ENCODE peak calls at places on chromosome 17, in four cellular contexts. One of them, this sample, is unnamed.

GRCh38 chr17:13338421-13338820 is 263.3 kb downstream of the HS3ST3A1 start:
- DNase-seq in choroid plexus epithelial cell: no peak
- DNase-seq in effector memory CD4-positive, alpha-beta T cell: no peak
- DNase-seq in psoas muscle: no peak
- DNase-seq in this sample: no peak

GRCh38 chr17:58331815-58332719 is 3.5 kb upstream of the TSPOAP1 start:
- DNase-seq in choroid plexus epithelial cell: no peak
- DNase-seq in effector memory CD4-positive, alpha-beta T cell: peak; percentile 79
- DNase-seq in psoas muscle: peak; percentile 65
- DNase-seq in this sample: peak; percentile 95

GRCh38 chr17:7094661-7095064 is 14.6 kb upstream of the CLEC10A start:
- DNase-seq in choroid plexus epithelial cell: no peak
- DNase-seq in effector memory CD4-positive, alpha-beta T cell: no peak
- DNase-seq in psoas muscle: no peak
- DNase-seq in this sample: no peak

GRCh38 chr17:10196384-10196783 is 2.0 kb downstream of the GAS7 start:
- DNase-seq in choroid plexus epithelial cell: no peak
- DNase-seq in effector memory CD4-positive, alpha-beta T cell: no peak
- DNase-seq in psoas muscle: no peak
- DNase-seq in this sample: no peak

GRCh38 chr17:53818271-53818670 is 4.5 kb upstream of the KIF2B start:
- DNase-seq in choroid plexus epithelial cell: no peak
- DNase-seq in effector memory CD4-positive, alpha-beta T cell: no peak
- DNase-seq in psoas muscle: no peak
- DNase-seq in this sample: no peak

GRCh38 chr17:49003557-49004511 is 6.6 kb downstream of the IGF2BP1 start:
- DNase-seq in choroid plexus epithelial cell: peak; percentile 40
- DNase-seq in effector memory CD4-positive, alpha-beta T cell: no peak
- DNase-seq in psoas muscle: no peak
- DNase-seq in this sample: no peak

GRCh38 chr17:41551370-41551769 is 20.5 kb downstream of the KRT9 start:
- DNase-seq in choroid plexus epithelial cell: no peak
- DNase-seq in effector memory CD4-positive, alpha-beta T cell: no peak
- DNase-seq in psoas muscle: no peak
- DNase-seq in this sample: no peak

GRCh38 chr17:71023631-71024030 is 854.3 kb downstream of the KCNJ2 start:
- DNase-seq in choroid plexus epithelial cell: peak; percentile 42
- DNase-seq in effector memory CD4-positive, alpha-beta T cell: no peak
- DNase-seq in psoas muscle: no peak
- DNase-seq in this sample: no peak

GRCh38 chr17:79335456-79335855 is 260.8 kb downstream of the ENGASE start:
- DNase-seq in choroid plexus epithelial cell: no peak
- DNase-seq in effector memory CD4-positive, alpha-beta T cell: no peak
- DNase-seq in psoas muscle: no peak
- DNase-seq in this sample: no peak

GRCh38 chr17:71269201-71269600 is 851.6 kb upstream of the SOX9 start:
- DNase-seq in choroid plexus epithelial cell: no peak
- DNase-seq in effector memory CD4-positive, alpha-beta T cell: no peak
- DNase-seq in psoas muscle: no peak
- DNase-seq in this sample: no peak

GRCh38 chr17:27430882-27431491 is 25.3 kb upstream of the KSR1 start:
- DNase-seq in choroid plexus epithelial cell: peak; percentile 53
- DNase-seq in effector memory CD4-positive, alpha-beta T cell: no peak
- DNase-seq in psoas muscle: peak; percentile 31
- DNase-seq in this sample: no peak

GRCh38 chr17:36107660-36108059 is 4.0 kb downstream of the CCL4 start:
- DNase-seq in choroid plexus epithelial cell: no peak
- DNase-seq in effector memory CD4-positive, alpha-beta T cell: no peak
- DNase-seq in psoas muscle: no peak
- DNase-seq in this sample: no peak

GRCh38 chr17:36459601-36460000 is 26.9 kb upstream of the ZNHIT3 start:
- DNase-seq in choroid plexus epithelial cell: no peak
- DNase-seq in effector memory CD4-positive, alpha-beta T cell: no peak
- DNase-seq in psoas muscle: no peak
- DNase-seq in this sample: no peak

GRCh38 chr17:78529871-78530670 is 47.1 kb downstream of the DNAH17 start:
- DNase-seq in choroid plexus epithelial cell: no peak
- DNase-seq in effector memory CD4-positive, alpha-beta T cell: no peak
- DNase-seq in psoas muscle: no peak
- DNase-seq in this sample: no peak

GRCh38 chr17:30956764-30957374 is 14.0 kb upstream of the RNF135 start:
- DNase-seq in choroid plexus epithelial cell: peak; percentile 41
- DNase-seq in effector memory CD4-positive, alpha-beta T cell: no peak
- DNase-seq in psoas muscle: no peak
- DNase-seq in this sample: no peak

GRCh38 chr17:48456584-48456983 is 26.6 kb upstream of the SKAP1 start:
- DNase-seq in choroid plexus epithelial cell: peak; percentile 5
- DNase-seq in effector memory CD4-positive, alpha-beta T cell: no peak
- DNase-seq in psoas muscle: no peak
- DNase-seq in this sample: no peak

GRCh38 chr17:36544049-36544319 is 735 bp upstream of the GGNBP2 start:
- DNase-seq in choroid plexus epithelial cell: no peak
- DNase-seq in effector memory CD4-positive, alpha-beta T cell: no peak
- DNase-seq in psoas muscle: no peak
- DNase-seq in this sample: no peak

GRCh38 chr17:64275016-64275415 is 12.0 kb upstream of the TEX2 start:
- DNase-seq in choroid plexus epithelial cell: no peak
- DNase-seq in effector memory CD4-positive, alpha-beta T cell: no peak
- DNase-seq in psoas muscle: no peak
- DNase-seq in this sample: no peak

GRCh38 chr17:39270923-39271322 is 45.2 kb upstream of the STAC2 start:
- DNase-seq in choroid plexus epithelial cell: peak; percentile 73
- DNase-seq in effector memory CD4-positive, alpha-beta T cell: no peak
- DNase-seq in psoas muscle: no peak
- DNase-seq in this sample: peak; percentile 6

GRCh38 chr17:68512247-68512966 is at the start of gene PRKAR1A:
- DNase-seq in choroid plexus epithelial cell: peak; percentile 97
- DNase-seq in effector memory CD4-positive, alpha-beta T cell: peak; percentile 90
- DNase-seq in psoas muscle: peak; percentile 93
- DNase-seq in this sample: peak; percentile 85

GRCh38 chr17:76427457-76428231 is 25.3 kb downstream of the UBE2O start:
- DNase-seq in choroid plexus epithelial cell: peak; percentile 63
- DNase-seq in effector memory CD4-positive, alpha-beta T cell: no peak
- DNase-seq in psoas muscle: no peak
- DNase-seq in this sample: no peak

GRCh38 chr17:55588446-55588845 is 77.2 kb upstream of the SMIM36 start:
- DNase-seq in choroid plexus epithelial cell: no peak
- DNase-seq in effector memory CD4-positive, alpha-beta T cell: no peak
- DNase-seq in psoas muscle: no peak
- DNase-seq in this sample: no peak

GRCh38 chr17:37177234-37177633 is 198.6 kb upstream of the C17orf78 start:
- DNase-seq in choroid plexus epithelial cell: peak; percentile 5
- DNase-seq in effector memory CD4-positive, alpha-beta T cell: no peak
- DNase-seq in psoas muscle: no peak
- DNase-seq in this sample: no peak

GRCh38 chr17:47229535-47230443 is 20.6 kb downstream of the MYL4 start:
- DNase-seq in choroid plexus epithelial cell: peak; percentile 98
- DNase-seq in effector memory CD4-positive, alpha-beta T cell: peak; percentile 27
- DNase-seq in psoas muscle: peak; percentile 80
- DNase-seq in this sample: peak; percentile 86

GRCh38 chr17:15263206-15263579 is 1.9 kb downstream of the PMP22 start:
- DNase-seq in choroid plexus epithelial cell: peak; percentile 80
- DNase-seq in effector memory CD4-positive, alpha-beta T cell: no peak
- DNase-seq in psoas muscle: peak; percentile 91
- DNase-seq in this sample: no peak

GRCh38 chr17:57954421-57955182 is 610 bp downstream of the CUEDC1 start:
- DNase-seq in choroid plexus epithelial cell: no peak
- DNase-seq in effector memory CD4-positive, alpha-beta T cell: no peak
- DNase-seq in psoas muscle: peak; percentile 85
- DNase-seq in this sample: no peak

GRCh38 chr17:39485555-39485954 is 24.3 kb downstream of the CDK12 start:
- DNase-seq in choroid plexus epithelial cell: peak; percentile 95
- DNase-seq in effector memory CD4-positive, alpha-beta T cell: no peak
- DNase-seq in psoas muscle: no peak
- DNase-seq in this sample: no peak

GRCh38 chr17:65104973-65105372 is 32.2 kb upstream of the RGS9 start:
- DNase-seq in choroid plexus epithelial cell: no peak
- DNase-seq in effector memory CD4-positive, alpha-beta T cell: no peak
- DNase-seq in psoas muscle: no peak
- DNase-seq in this sample: no peak

GRCh38 chr17:27778193-27778592 is 22.1 kb downstream of the NOS2 start:
- DNase-seq in choroid plexus epithelial cell: peak; percentile 51
- DNase-seq in effector memory CD4-positive, alpha-beta T cell: no peak
- DNase-seq in psoas muscle: no peak
- DNase-seq in this sample: no peak

GRCh38 chr17:63995626-63996025 is 2.5 kb upstream of the PRR29 start:
- DNase-seq in choroid plexus epithelial cell: no peak
- DNase-seq in effector memory CD4-positive, alpha-beta T cell: no peak
- DNase-seq in psoas muscle: no peak
- DNase-seq in this sample: no peak

GRCh38 chr17:64084940-64085649 is 44.8 kb downstream of the ERN1 start:
- DNase-seq in choroid plexus epithelial cell: peak; percentile 34
- DNase-seq in effector memory CD4-positive, alpha-beta T cell: no peak
- DNase-seq in psoas muscle: no peak
- DNase-seq in this sample: no peak

GRCh38 chr17:19533718-19534561 is at the start of gene SLC47A1:
- DNase-seq in choroid plexus epithelial cell: no peak
- DNase-seq in effector memory CD4-positive, alpha-beta T cell: no peak
- DNase-seq in psoas muscle: peak; percentile 58
- DNase-seq in this sample: no peak

GRCh38 chr17:75191584-75191983 is 8.8 kb upstream of the SUMO2 start:
- DNase-seq in choroid plexus epithelial cell: peak; percentile 53
- DNase-seq in effector memory CD4-positive, alpha-beta T cell: no peak
- DNase-seq in psoas muscle: no peak
- DNase-seq in this sample: no peak

GRCh38 chr17:81030726-81031570 is 4.0 kb upstream of the BAIAP2 start:
- DNase-seq in choroid plexus epithelial cell: no peak
- DNase-seq in effector memory CD4-positive, alpha-beta T cell: no peak
- DNase-seq in psoas muscle: peak; percentile 14
- DNase-seq in this sample: no peak
- H3K4me3 ChIP-seq in choroid plexus epithelial cell: no peak overlapping the region
- H3K4me3 ChIP-seq in effector memory CD4-positive, alpha-beta T cell: no peak overlapping the region
- H3K4me3 ChIP-seq in psoas muscle: no peak overlapping the region
- H3K4me3 ChIP-seq in this sample: no peak overlapping the region

DNA sequence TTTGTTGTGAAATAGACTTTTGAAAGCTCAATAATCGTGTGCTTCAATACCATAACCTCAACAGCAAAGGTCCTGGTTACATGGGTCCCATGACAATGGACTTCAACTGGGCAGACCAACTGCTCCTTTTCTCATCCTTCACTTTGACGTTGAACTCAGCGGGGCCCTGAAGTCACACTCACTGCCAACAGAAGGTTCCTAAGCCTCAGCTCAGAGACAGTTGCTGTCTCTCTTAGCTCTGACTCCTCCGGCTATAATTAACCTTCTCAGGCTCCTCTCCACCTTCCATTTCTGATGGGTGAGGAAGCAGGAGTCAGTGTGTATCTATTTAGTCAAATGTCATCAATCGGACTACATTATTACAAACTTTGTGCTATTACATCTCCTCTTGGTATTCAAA is 23.8 kb downstream of the MPP3 start:
- DNase-seq in choroid plexus epithelial cell: no peak
- DNase-seq in effector memory CD4-positive, alpha-beta T cell: no peak
- DNase-seq in psoas muscle: no peak
- DNase-seq in this sample: no peak
- H3K4me3 ChIP-seq in choroid plexus epithelial cell: no peak overlapping the region
- H3K4me3 ChIP-seq in effector memory CD4-positive, alpha-beta T cell: no peak overlapping the region
- H3K4me3 ChIP-seq in psoas muscle: no peak overlapping the region
- H3K4me3 ChIP-seq in this sample: no peak overlapping the region

GRCh38 chr17:4261452-4261851 is 2.3 kb downstream of the ANKFY1 start:
- DNase-seq in choroid plexus epithelial cell: peak; percentile 30
- DNase-seq in effector memory CD4-positive, alpha-beta T cell: no peak
- DNase-seq in psoas muscle: no peak
- DNase-seq in this sample: no peak
- H3K4me3 ChIP-seq in choroid plexus epithelial cell: no peak overlapping the region
- H3K4me3 ChIP-seq in effector memory CD4-positive, alpha-beta T cell: no peak overlapping the region
- H3K4me3 ChIP-seq in psoas muscle: no peak overlapping the region
- H3K4me3 ChIP-seq in this sample: no peak overlapping the region

GRCh38 chr17:2064147-2064489 is 9.2 kb downstream of the HIC1 start:
- DNase-seq in choroid plexus epithelial cell: peak; percentile 47
- DNase-seq in effector memory CD4-positive, alpha-beta T cell: no peak
- DNase-seq in psoas muscle: no peak
- DNase-seq in this sample: no peak

GRCh38 chr17:2064511-2064910 is 9.6 kb downstream of the HIC1 start:
- DNase-seq in choroid plexus epithelial cell: peak; percentile 78
- DNase-seq in effector memory CD4-positive, alpha-beta T cell: no peak
- DNase-seq in psoas muscle: peak; percentile 30
- DNase-seq in this sample: no peak

GRCh38 chr17:2064980-2065785 is 10.3 kb downstream of the HIC1 start:
- DNase-seq in choroid plexus epithelial cell: peak; percentile 92
- DNase-seq in effector memory CD4-positive, alpha-beta T cell: no peak
- DNase-seq in psoas muscle: peak; percentile 64
- DNase-seq in this sample: peak; percentile 63

GRCh38 chr17:2062571-2063183 is 7.8 kb downstream of the HIC1 start:
- DNase-seq in choroid plexus epithelial cell: peak; percentile 77
- DNase-seq in effector memory CD4-positive, alpha-beta T cell: no peak
- DNase-seq in psoas muscle: peak; percentile 32
- DNase-seq in this sample: no peak

GRCh38 chr17:2063306-2064146 is 8.6 kb downstream of the HIC1 start:
- DNase-seq in choroid plexus epithelial cell: peak; percentile 87
- DNase-seq in effector memory CD4-positive, alpha-beta T cell: no peak
- DNase-seq in psoas muscle: peak; percentile 43
- DNase-seq in this sample: no peak
- H3K4me3 ChIP-seq in choroid plexus epithelial cell: no peak overlapping the region
- H3K4me3 ChIP-seq in effector memory CD4-positive, alpha-beta T cell: no peak overlapping the region
- H3K4me3 ChIP-seq in psoas muscle: no peak overlapping the region
- H3K4me3 ChIP-seq in this sample: no peak overlapping the region

DNA sequence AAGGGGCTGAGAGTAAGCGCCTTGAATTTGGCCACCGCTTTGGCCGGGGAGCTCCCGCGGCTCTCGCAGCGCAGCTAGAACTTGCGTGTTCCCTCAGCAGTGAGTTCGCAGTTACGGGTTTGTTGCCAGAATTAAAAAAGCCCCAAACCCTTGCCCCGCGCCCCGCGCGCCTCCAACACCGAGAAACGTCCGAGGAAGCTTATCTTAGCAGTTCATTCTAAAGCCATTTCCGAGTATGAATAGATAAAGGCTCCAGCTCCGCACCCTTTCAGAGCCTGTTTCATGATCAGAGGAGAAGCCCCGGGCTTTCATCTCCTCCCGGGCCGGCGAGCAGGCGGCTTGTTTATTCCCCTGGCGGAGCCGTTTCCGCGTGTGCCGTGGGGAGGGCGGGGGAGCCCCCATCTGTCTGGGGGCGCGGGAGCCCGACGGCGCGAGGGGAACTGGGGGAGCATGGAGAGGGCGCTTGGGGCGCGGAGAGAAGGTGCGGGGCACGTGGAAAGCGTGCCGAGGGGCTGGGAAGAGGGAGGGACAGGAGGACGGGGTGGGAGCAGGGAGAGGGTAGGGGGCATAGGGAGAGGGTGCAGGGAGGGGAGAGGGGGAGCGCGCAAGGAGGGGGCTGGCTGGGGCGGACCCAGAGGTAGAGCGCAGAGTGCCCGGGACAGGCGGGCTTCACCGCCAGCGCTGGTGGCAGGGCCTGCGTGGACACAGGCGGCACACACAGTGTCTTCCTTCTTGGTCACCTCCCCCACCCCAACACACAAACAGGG is 9.9 kb downstream of the TBX4 start:
- DNase-seq in choroid plexus epithelial cell: no peak
- DNase-seq in effector memory CD4-positive, alpha-beta T cell: no peak
- DNase-seq in psoas muscle: no peak
- DNase-seq in this sample: peak; percentile 16
- H3K4me3 ChIP-seq in choroid plexus epithelial cell: no peak overlapping the region
- H3K4me3 ChIP-seq in effector memory CD4-positive, alpha-beta T cell: no peak overlapping the region
- H3K4me3 ChIP-seq in psoas muscle: peak overlapping the region; percentile 31
- H3K4me3 ChIP-seq in this sample: peak overlapping the region; percentile 33

This sample was measured in Jurkat, Clone E6-1.